ENCODE peak calls at places on chromosomes 1 and 21, in eight cellular contexts. T is retina; C is T-helper 2 cell; N is memory B cell; G is activated CD4-positive, alpha-beta T cell treated with anti-CD3 and anti-CD28 coated beads, Interleukin-2, amount 10 ng/mL, durations not matched to agents 7 days and 5 days; K is heart right ventricle; W is activated T-cell treated with anti-CD3 and anti-CD28 coated beads, Interleukin-2, amount 50 U/mL, for 1 hour; P is activated CD8-positive, alpha-beta T cell treated with anti-CD3 and anti-CD28 coated beads, Interleukin-2, amount 10 ng/mL, durations not matched to agents 7 days and 5 days. V is an unnamed sample.
A peak's percentile ranks its signal among the peaks of the same experiment; 100 is the strongest.

GRCh38 chr1:178940022-178940765 is 69.3 kb upstream of the ANGPTL1 start:
- DNase-seq in W (no peak), G (no peak), P (no peak), T (no peak), K (no peak), N (no peak), C (no peak), V (no peak)

GRCh38 chr1:150877220-150877516 is 769 bp upstream of the ARNT start:
- DNase-seq in C (no peak), W (no peak), P (no peak), T (peak; percentile 39), N (no peak), G (peak; percentile 11), K (no peak), V (no peak)

GRCh38 chr1:88537762-88538161 is 146.3 kb upstream of the PKN2 start:
- DNase-seq in W (no peak), G (no peak), C (no peak), K (no peak), P (no peak), N (no peak), T (no peak), V (no peak)

GRCh38 chr1:226972931-226973330 is 32.8 kb downstream of the COQ8A start:
- DNase-seq in N (no peak), P (no peak), G (no peak), C (no peak), K (no peak), T (no peak), W (no peak), V (no peak)

GRCh38 chr21:44648557-44649311 is 2.5 kb downstream of the KRTAP10-11 start:
- DNase-seq in P (peak; percentile 16), W (no peak), T (no peak), N (no peak), K (no peak), C (no peak), G (no peak), V (no peak)

GRCh38 chr1:3652538-3653285 is 396 bp downstream of the TP73 start:
- DNase-seq in G (no peak), W (no peak), T (peak; percentile 58), K (no peak), C (no peak), N (no peak), P (no peak), V (no peak)

GRCh38 chr21:43716376-43717165 is 2.4 kb upstream of the PDXK start:
- DNase-seq in C (no peak), N (no peak), W (no peak), T (no peak), P (no peak), K (no peak), G (no peak), V (no peak)

GRCh38 chr1:78304766-78305165 is 186.0 kb upstream of the PTGFR start:
- DNase-seq in P (no peak), T (no peak), W (no peak), G (no peak), K (no peak), N (no peak), C (no peak), V (no peak)

GRCh38 chr1:213061263-213061662 is 10.2 kb downstream of the RPS6KC1 start:
- DNase-seq in T (no peak), C (no peak), N (no peak), W (no peak), K (no peak), G (no peak), P (no peak), V (no peak)

GRCh38 chr1:1270813-1271212 is 2.8 kb downstream of the UBE2J2 start:
- DNase-seq in W (no peak), K (no peak), P (no peak), T (no peak), C (no peak), G (no peak), N (no peak), V (no peak)

GRCh38 chr1:173405758-173406344 is 71.3 kb upstream of the PRDX6 start:
- DNase-seq in C (no peak), G (no peak), K (no peak), P (no peak), N (no peak), T (no peak), W (no peak), V (no peak)

GRCh38 chr1:49098866-49099265 is 322.2 kb upstream of the BEND5 start:
- DNase-seq in N (no peak), K (no peak), P (no peak), G (no peak), T (no peak), C (no peak), W (no peak), V (no peak)

GRCh38 chr1:99749948-99750347 is 16.5 kb downstream of the FRRS1 start:
- DNase-seq in G (no peak), C (no peak), W (no peak), T (no peak), K (no peak), P (no peak), N (no peak), V (no peak)

GRCh38 chr1:239354211-239354610 is 32.2 kb upstream of the CHRM3 start:
- DNase-seq in T (no peak), C (no peak), W (no peak), K (no peak), P (no peak), G (no peak), N (no peak), V (no peak)

GRCh38 chr1:1116701-1117468 is 996 bp upstream of the C1orf159 start:
- DNase-seq in N (peak; percentile 33), C (no peak), K (no peak), T (peak; percentile 10), G (peak; percentile 36), P (peak; percentile 58), W (peak; percentile 57), V (peak; percentile 39)